ENCODE peak calls at places on chromosome 3, in nine cellular contexts. L is breast epithelium; P is cardiac muscle cell; X is A549; M is body of pancreas; Y is aorta; T is CD8-positive, alpha-beta memory T cell; S is hepatocyte; Z is mammary epithelial cell. W is an unnamed sample. For H3K4me1, the result is how much of the 10 kb centered on the place peaks cover.

GRCh38 chr3:51799879-51800757 is 21.1 kb upstream of the IQCF6 start:
- DNase-seq in S (peak), L (no peak), Y (no peak), M (peak), Z (peak), P (peak), T (peak), X (peak), W (peak)

GRCh38 chr3:190036631-190037030 is 84.1 kb downstream of the P3H2 start:
- DNase-seq in P (peak), S (peak), Z (peak), L (no peak), X (no peak), Y (no peak), M (no peak), T (no peak), W (no peak)

GRCh38 chr3:61157414-61157813 is 93.8 kb downstream of the FHIT start:
- DNase-seq in X (no peak), L (no peak), M (no peak), P (no peak), Z (no peak), Y (no peak), T (no peak), S (no peak), W (no peak)

GRCh38 chr3:150345021-150345538 is 63.0 kb upstream of the TSC22D2 start:
- DNase-seq in Y (no peak), L (peak), M (peak), Z (peak), X (peak), S (peak), T (no peak), P (no peak), W (no peak)

GRCh38 chr3:47057212-47057671 is 77.8 kb downstream of the NBEAL2 start:
- DNase-seq in T (peak), Y (no peak), Z (peak), X (no peak), P (peak), M (no peak), S (no peak), L (no peak), W (no peak)

GRCh38 chr3:17355591-17355990 is 386.8 kb downstream of the TBC1D5 start:
- DNase-seq in T (no peak), P (peak), M (no peak), Y (no peak), X (no peak), Z (peak), S (no peak), L (no peak), W (no peak)

GRCh38 chr3:15899438-15899837 is 101.7 kb upstream of the ANKRD28 start:
- DNase-seq in Z (peak), P (peak), M (no peak), Y (no peak), L (no peak), S (no peak), X (peak), T (no peak), W (no peak)

GRCh38 chr3:106913111-106913698 is 464.0 kb upstream of the CCDC54 start:
- DNase-seq in P (peak), S (no peak), Y (no peak), M (no peak), T (no peak), L (no peak), X (no peak), Z (peak), W (no peak)

GRCh38 chr3:50272911-50273688 is 4.2 kb downstream of the SEMA3B start:
- DNase-seq in Z (peak), Y (peak), X (peak), T (peak), S (peak), L (peak), M (peak), P (peak), W (peak)

GRCh38 chr3:152389316-152389934 is 120.7 kb downstream of the MBNL1 start:
- DNase-seq in P (no peak), M (no peak), T (no peak), X (no peak), Z (peak), Y (no peak), S (no peak), L (no peak), W (no peak)
- H3K4me1 ChIP-seq in P (under half), M (half or more), T (half or more), X (half or more), Z (under half), Y (under half), S (under half), L (under half), W (under half)

GRCh38 chr3:193980326-193980725 is 155.6 kb upstream of the HES1 start:
- DNase-seq in S (no peak), T (no peak), M (no peak), X (no peak), Y (no peak), P (peak), L (no peak), Z (no peak), W (no peak)
- H3K4me1 ChIP-seq in S (under half), T (under half), M (under half), X (under half), Y (under half), P (under half), L (under half), Z (under half), W (under half)

GRCh38 chr3:152399374-152399773 is 130.6 kb downstream of the MBNL1 start:
- DNase-seq in Y (no peak), T (no peak), Z (peak), M (no peak), X (peak), L (no peak), S (no peak), P (peak), W (no peak)

GRCh38 chr3:152396867-152397266 is 128.1 kb downstream of the MBNL1 start:
- DNase-seq in X (no peak), Y (no peak), P (peak), L (no peak), M (no peak), S (no peak), T (no peak), Z (no peak), W (no peak)

GRCh38 chr3:152400912-152401311 is 132.2 kb downstream of the MBNL1 start:
- DNase-seq in M (no peak), Z (no peak), X (peak), L (no peak), P (no peak), S (no peak), Y (no peak), T (no peak), W (no peak)

GRCh38 chr3:152395764-152396163 is 127.0 kb downstream of the MBNL1 start:
- DNase-seq in T (no peak), Y (no peak), Z (no peak), M (no peak), P (no peak), L (no peak), S (no peak), X (no peak), W (no peak)

DNA sequence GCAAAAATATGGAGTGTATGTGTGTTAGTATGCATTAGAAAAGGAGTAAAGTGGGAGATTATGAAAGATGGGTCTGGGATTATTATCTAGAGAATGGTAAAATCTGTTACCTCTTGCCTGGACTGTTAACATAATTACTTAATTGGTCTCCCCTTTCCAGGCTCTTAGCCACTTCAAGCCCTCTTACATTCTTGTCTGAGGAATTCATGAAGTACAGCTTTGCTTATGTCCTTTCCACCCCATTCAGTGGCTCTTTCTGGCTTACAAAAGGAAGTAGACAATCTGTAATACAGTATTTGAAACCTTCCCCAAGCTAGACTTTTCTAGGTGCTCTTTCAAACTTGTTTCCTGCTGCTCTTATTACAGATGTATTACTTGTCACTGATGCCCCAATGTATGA is 129.8 kb downstream of the MBNL1 start:
- DNase-seq in T (no peak), M (no peak), P (peak), L (no peak), Z (no peak), X (no peak), Y (no peak), S (no peak), W (no peak)
- H3K4me1 ChIP-seq in T (half or more), M (half or more), P (under half), L (under half), Z (under half), X (half or more), Y (under half), S (under half), W (under half)

GRCh38 chr3:11470031-11470853 is 173.5 kb downstream of the VGLL4 start:
- DNase-seq in X (no peak), P (no peak), L (no peak), Z (no peak), S (no peak), T (no peak), M (no peak), Y (no peak), W (no peak)
- H3K4me1 ChIP-seq in X (under half), P (under half), L (under half), Z (under half), S (under half), T (under half), M (under half), Y (under half), W (under half)

DNA sequence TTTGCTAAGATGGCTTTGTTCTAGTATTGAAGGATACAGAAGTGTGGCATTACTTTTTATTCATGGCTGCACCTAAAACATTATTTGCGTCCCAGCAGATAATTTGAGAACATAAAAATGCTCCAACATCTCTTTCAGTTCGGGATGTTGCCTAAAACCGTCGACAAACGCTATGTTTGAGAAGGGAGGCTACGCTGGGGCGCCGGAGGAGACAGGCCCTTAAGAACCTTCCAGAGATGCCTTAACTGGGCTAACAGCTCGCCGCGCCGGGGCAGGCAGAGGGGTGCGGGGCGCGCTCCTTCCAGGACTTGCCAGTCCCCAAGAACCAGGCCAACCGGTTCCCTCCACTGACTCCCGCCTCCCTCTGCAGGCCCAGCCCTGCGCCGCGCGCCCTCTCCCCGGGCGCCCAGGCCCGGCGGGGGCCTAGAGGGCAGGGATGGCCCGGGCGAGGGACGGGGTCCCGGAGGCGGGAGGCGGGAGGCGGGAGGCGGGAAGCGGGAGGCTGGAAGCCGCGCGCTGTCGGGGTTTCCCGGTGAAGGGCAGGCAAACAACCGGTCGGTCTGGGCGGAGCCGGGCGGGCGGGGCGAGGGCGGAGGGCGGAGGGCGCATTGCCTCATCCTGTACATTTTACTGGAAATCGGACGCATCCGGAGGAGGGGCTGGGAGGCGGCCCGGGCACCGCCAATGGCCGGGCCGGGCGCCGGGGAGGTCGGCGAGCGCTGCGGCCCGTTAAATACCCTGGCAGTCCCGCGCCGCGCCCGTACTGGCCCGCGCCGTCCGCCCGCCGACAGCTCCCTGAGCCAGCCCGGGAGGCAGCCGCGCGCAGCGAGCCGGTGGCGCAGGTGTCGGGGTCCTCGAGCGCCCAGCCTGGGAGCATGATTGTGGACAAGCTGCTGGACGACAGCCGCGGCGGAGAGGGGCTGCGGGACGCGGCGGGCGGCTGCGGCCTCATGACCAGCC is at the start of gene NFKBIZ:
- DNase-seq in M (peak), T (peak), S (peak), P (peak), X (peak), Y (peak), L (peak), Z (peak), W (peak)
- H3K4me1 ChIP-seq in M (half or more), T (under half), S (under half), P (under half), X (under half), Y (under half), L (under half), Z (under half), W (under half)

GRCh38 chr3:130712718-130713423 is 33.8 kb downstream of the PIK3R4 start:
- DNase-seq in M (no peak), S (no peak), Z (no peak), L (no peak), P (no peak), X (no peak), Y (no peak), T (no peak), W (no peak)
- H3K4me1 ChIP-seq in M (under half), S (under half), Z (under half), L (under half), P (under half), X (under half), Y (under half), T (under half), W (under half)

GRCh38 chr3:14867936-14868570 is 49.3 kb downstream of the FGD5 start:
- DNase-seq in Y (no peak), M (no peak), X (no peak), Z (no peak), L (no peak), T (no peak), P (no peak), S (no peak), W (no peak)
- H3K4me1 ChIP-seq in Y (under half), M (under half), X (under half), Z (under half), L (under half), T (under half), P (under half), S (under half), W (under half)

DNA sequence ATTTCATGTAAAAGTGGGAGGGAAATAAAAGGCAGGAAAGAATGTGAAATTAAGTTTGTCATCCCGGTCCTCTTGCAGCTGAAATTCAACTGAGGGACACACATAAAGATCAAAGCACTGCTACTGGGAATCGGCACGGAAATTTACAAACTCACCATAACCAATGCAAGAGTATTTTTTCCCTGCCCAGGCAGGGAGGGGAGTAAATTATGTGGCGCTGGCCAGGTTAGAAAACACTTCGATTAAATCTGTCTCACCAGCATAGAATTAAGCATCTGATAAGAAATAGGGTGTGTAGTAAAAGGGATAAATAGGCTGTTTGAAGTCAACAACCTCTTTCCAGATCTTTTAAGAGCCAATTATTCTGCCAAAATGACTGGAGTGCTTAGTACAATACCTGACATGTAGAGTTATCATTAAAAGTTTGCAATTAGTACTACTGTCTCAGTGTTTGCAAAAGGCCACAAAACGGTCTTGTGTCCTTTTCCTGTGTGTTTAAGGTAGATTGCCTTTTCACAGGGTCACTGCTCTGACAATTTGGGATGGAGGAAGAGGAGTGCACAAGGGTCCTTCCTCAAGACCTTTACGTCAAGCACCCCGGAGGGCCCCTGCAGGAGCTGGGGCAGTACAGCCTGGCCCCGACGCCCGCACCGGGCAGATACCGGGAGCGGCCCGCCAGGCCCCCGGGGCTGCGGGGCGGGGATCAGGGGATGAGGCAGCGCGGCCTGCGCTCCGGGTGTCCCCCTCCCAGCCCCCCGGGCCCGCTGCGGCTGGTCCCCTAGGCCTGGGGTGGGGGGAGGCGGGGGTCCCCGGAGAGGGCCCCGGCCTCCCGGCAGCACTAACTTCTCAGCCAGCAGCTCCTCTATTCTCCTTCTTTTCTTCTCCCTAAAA is 651 bp downstream of the UBA3 start:
- DNase-seq in Y (peak), L (no peak), M (no peak), S (peak), X (no peak), T (no peak), Z (peak), P (no peak), W (peak)
- H3K4me1 ChIP-seq in Y (under half), L (under half), M (under half), S (under half), X (half or more), T (half or more), Z (under half), P (under half), W (under half)

GRCh38 chr3:100106531-100107155 is 7.7 kb downstream of the FILIP1L start:
- DNase-seq in Y (no peak), X (no peak), L (no peak), Z (peak), P (peak), T (no peak), M (no peak), S (no peak), W (no peak)

GRCh38 chr3:100111728-100112127 is 2.6 kb downstream of the FILIP1L start:
- DNase-seq in X (no peak), P (no peak), S (no peak), M (no peak), T (no peak), Y (no peak), Z (no peak), L (no peak), W (no peak)

GRCh38 chr3:100108464-100109079 is 5.7 kb downstream of the FILIP1L start:
- DNase-seq in S (no peak), T (no peak), L (no peak), P (no peak), M (no peak), Y (no peak), X (no peak), Z (no peak), W (no peak)

GRCh38 chr3:100107227-100107626 is 7.1 kb downstream of the FILIP1L start:
- DNase-seq in X (no peak), L (no peak), Y (no peak), Z (peak), S (no peak), M (no peak), T (no peak), P (no peak), W (no peak)

DNA sequence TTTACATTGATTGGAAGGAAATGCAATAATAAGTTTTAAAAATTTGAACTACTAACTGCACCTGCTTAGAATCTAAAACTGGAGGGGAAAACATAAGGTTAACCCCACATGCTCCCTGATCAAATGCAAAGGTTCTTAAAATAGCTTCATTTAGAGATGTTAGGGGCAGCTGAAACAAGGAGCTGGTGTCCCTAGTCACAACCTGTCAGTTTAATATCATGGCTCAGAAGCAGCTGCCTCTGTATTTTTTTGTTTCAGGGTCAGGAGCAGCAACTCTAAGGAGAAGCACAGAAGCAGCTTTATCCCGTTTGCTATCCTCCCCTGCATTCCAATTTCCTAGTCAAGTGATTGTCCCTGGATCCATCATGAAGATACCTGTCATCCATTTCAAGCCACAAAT is 4.2 kb downstream of the FILIP1L start:
- DNase-seq in M (no peak), L (no peak), Z (no peak), X (no peak), P (no peak), T (no peak), Y (no peak), S (no peak), W (no peak)
- H3K4me1 ChIP-seq in M (under half), L (under half), Z (under half), X (under half), P (under half), T (under half), Y (under half), S (under half), W (under half)